ENCODE peak calls at places on chromosomes 3 and 15, in seven cellular contexts. I, Y, B, Q, H, S and C are unnamed samples.

GRCh38 chr3:139728414-139728813 is 50.6 kb upstream of the NMNAT3 start:
- DNase-seq in I (no peak), Y (no peak), B (no peak), Q (no peak), H (peak), S (no peak), C (peak)

GRCh38 chr3:139095803-139096466 is 51.2 kb upstream of the PRR23C start:
- DNase-seq in I (no peak), Y (peak), B (no peak), Q (no peak), H (no peak), S (no peak), C (no peak)

GRCh38 chr3:39592306-39592705 is 124.8 kb downstream of the MOBP start:
- DNase-seq in I (no peak), Y (no peak), B (no peak), Q (no peak), H (peak), S (no peak), C (peak)

GRCh38 chr15:38520035-38520434 is 44.6 kb downstream of the RASGRP1 start:
- DNase-seq in I (no peak), Y (no peak), B (no peak), Q (no peak), H (no peak), S (no peak), C (no peak)

GRCh38 chr3:28286595-28286994 is 45.2 kb downstream of the CMC1 start:
- DNase-seq in I (no peak), Y (no peak), B (no peak), Q (peak), H (peak), S (peak), C (peak)

GRCh38 chr3:44554626-44555592 is at the start of gene ZKSCAN7:
- DNase-seq in I (peak), Y (peak), B (peak), Q (peak), H (peak), S (no peak), C (peak)

GRCh38 chr3:190044142-190044541 is 76.6 kb downstream of the P3H2 start:
- DNase-seq in I (no peak), Y (no peak), B (no peak), Q (no peak), H (no peak), S (no peak), C (peak)

GRCh38 chr15:29674661-29675533 is 147.4 kb downstream of the TJP1 start:
- DNase-seq in I (no peak), Y (no peak), B (no peak), Q (peak), H (no peak), S (no peak), C (no peak)

GRCh38 chr15:83943043-83943442 is 289.1 kb downstream of the ADAMTSL3 start:
- DNase-seq in I (no peak), Y (no peak), B (no peak), Q (no peak), H (peak), S (no peak), C (no peak)

GRCh38 chr3:197183582-197183981 is 114.8 kb downstream of the DLG1 start:
- DNase-seq in I (no peak), Y (no peak), B (peak), Q (no peak), H (no peak), S (no peak), C (no peak)

GRCh38 chr3:46163551-46163981 is 44.5 kb downstream of the CCR1 start:
- DNase-seq in I (no peak), Y (no peak), B (no peak), Q (no peak), H (peak), S (no peak), C (peak)

GRCh38 chr15:85330941-85331588 is 49.3 kb upstream of the AKAP13 start:
- DNase-seq in I (peak), Y (peak), B (peak), Q (peak), H (peak), S (peak), C (peak)
- H3K4me3 ChIP-seq in I (no peak), Y (no peak), B (no peak), Q (no peak), H (no peak), S (no peak), C (no peak)

DNA sequence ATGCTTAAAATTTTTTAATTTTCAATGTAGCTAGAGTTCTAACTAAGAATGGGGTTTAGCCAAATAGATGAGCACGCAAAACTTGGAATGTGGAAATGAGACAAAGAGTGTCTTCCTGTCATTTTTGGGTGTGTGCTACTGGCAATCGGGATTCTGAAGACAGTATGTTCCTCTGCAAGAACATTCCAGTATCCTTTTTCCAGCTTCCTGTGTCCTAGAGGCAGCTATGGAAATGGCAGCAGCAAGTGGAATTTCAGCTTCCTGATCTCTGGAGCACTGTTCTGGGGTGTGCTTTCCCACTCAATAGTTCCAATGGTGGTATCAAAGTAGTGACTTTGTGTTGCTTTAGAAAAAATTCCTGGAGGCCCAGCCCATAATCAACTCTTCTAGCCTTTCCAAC is 642.9 kb upstream of the KCNMB2 start:
- DNase-seq in I (no peak), Y (no peak), B (no peak), Q (no peak), H (no peak), S (no peak), C (no peak)
- TF ChIP-seq CTCF in I (no peak), Y (peak), B (no peak), Q (no peak), H (no peak), S (peak), C (peak)

DNA sequence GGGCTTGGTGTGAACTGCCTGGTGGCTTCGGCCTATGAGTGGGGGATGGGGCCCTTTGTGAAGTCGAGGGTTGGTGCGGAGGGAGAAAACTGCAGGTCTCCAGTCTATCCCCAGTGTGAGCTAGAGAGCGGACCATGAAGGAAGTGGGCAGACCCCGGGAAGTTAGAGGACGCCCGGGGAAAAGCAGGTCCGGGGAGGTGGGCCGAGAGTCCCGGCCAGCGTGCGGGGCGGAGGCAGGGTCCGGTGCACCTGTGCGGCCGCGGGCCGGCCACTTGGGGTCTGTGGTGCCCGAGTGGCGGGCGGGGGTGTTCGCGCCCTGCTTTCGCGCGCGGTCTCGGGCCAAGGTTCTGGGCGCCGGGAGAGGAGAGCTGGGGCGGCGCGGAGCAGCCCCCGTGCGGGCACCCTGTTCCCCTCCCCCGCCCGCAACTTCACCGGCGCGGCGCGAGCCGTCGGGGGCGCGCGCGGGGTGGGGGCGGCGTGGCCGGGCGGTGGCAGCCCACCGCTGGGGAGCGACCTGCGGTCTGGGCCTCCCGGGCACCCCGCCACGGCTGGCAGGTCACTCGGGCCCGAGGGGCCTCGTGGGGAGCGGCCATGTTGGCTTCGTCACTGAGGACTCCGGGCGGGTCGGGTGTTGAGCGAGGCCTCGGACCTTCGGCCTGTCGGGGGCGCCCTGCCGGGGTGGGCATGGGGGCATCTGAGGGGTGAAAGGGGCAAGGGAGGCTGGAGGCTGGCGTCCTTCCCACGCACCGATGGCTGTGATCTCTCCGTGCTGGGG is 4.8 kb downstream of the UBE2E1 start:
- DNase-seq in I (peak), Y (peak), B (peak), Q (peak), H (no peak), S (no peak), C (peak)
- H3K4me3 ChIP-seq in I (peak), Y (peak), B (peak), Q (peak), H (peak), S (peak), C (peak)

GRCh38 chr3:2921903-2922302 is 188.3 kb downstream of the IL5RA start:
- DNase-seq in I (no peak), Y (no peak), B (no peak), Q (peak), H (peak), S (no peak), C (peak)
- TF ChIP-seq CTCF in I (no peak), Y (peak), B (peak), Q (peak), H (no peak), S (no peak), C (peak)

GRCh38 chr15:45631831-45632230 is 3.0 kb upstream of the SQOR start:
- DNase-seq in I (no peak), Y (no peak), B (no peak), Q (no peak), H (peak), S (no peak), C (peak)
- H3K4me3 ChIP-seq in I (no peak), Y (peak), B (no peak), Q (no peak), H (peak), S (peak), C (peak)